ENCODE peak calls at places on chromosomes 3 and 15, in five cellular contexts. C, N, O, A and F are unnamed samples.

GRCh38 chr3:72887723-72888545 is at the start of gene GXYLT2:
- DNase-seq in N (no peak), O (peak; percentile 63), A (peak; percentile 71), C (peak; percentile 80), F (no peak)

GRCh38 chr15:68075764-68076385 is 21.8 kb downstream of the PIAS1 start:
- DNase-seq in C (no peak), O (no peak), N (no peak), A (no peak), F (no peak)

GRCh38 chr3:151379083-151379734 is 5.3 kb downstream of the P2RY12 start:
- DNase-seq in N (no peak), O (peak; percentile 16), C (no peak), A (no peak), F (no peak)

GRCh38 chr3:175591375-175591774 is 732.2 kb downstream of the NAALADL2 start:
- DNase-seq in O (no peak), C (no peak), N (no peak), A (no peak), F (no peak)

GRCh38 chr3:44120721-44121582 is 120.7 kb upstream of the TOPAZ1 start:
- DNase-seq in N (no peak), C (no peak), O (no peak), A (no peak), F (no peak)

GRCh38 chr3:187809979-187810568 is 64.8 kb upstream of the BCL6 start:
- DNase-seq in N (no peak), O (no peak), C (no peak), A (no peak), F (no peak)

GRCh38 chr3:130948929-130949328 is 55.0 kb downstream of the ATP2C1 start:
- DNase-seq in C (no peak), A (no peak), O (no peak), N (no peak), F (no peak)

GRCh38 chr15:57112178-57112577 is 193.7 kb downstream of the TCF12 start:
- DNase-seq in N (no peak), O (no peak), A (peak; percentile 43), C (no peak), F (no peak)

GRCh38 chr3:193292386-193292785 is 51.4 kb downstream of the PLAAT1 start:
- DNase-seq in A (no peak), N (no peak), O (no peak), C (no peak), F (no peak)

GRCh38 chr15:73700041-73700842 is 16.1 kb downstream of the CD276 start:
- DNase-seq in N (peak; percentile 73), C (peak; percentile 73), O (peak; percentile 65), A (peak; percentile 75), F (peak; percentile 63)

GRCh38 chr3:179074656-179075055 is 3.0 kb upstream of the ZMAT3 start:
- DNase-seq in A (no peak), N (peak; percentile 12), O (no peak), C (no peak), F (no peak)

GRCh38 chr3:18424862-18425640 is at the start of gene SATB1:
- DNase-seq in A (peak; percentile 34), N (peak; percentile 68), O (peak; percentile 87), C (peak; percentile 65), F (peak; percentile 77)

GRCh38 chr3:133937061-133937686 is 41.5 kb upstream of the RAB6B start:
- DNase-seq in A (no peak), O (no peak), N (no peak), C (no peak), F (no peak)

GRCh38 chr3:10783360-10784346 is 32.4 kb upstream of the SLC6A11 start:
- DNase-seq in C (no peak), N (peak; percentile 33), O (no peak), A (peak; percentile 22), F (no peak)

DNA sequence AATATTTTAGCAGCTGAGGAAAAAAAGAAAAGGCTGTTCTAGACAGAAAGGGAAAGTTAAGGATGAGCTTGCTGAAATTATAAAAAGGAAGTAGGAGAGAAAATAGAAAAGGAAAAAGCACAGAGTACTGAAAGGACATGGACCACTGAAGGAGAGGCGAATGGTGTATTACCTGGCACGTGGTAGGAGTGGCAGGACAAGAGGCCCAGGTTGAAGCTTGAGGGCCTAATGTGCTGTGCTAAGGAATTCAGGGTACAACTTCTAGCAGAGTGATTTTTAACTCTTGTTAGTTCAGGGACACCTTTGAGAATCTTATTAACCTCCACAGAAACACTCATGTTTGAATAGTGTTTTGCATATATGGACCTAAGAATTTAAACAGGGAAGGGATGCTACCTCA is 60.0 kb upstream of the CRTC3 start:
- DNase-seq in O (no peak), N (no peak), A (no peak), C (no peak), F (no peak)
- H3K27ac ChIP-seq in O (peak overlapping the region; percentile 41), N (no peak overlapping the region), A (no peak overlapping the region), C (peak overlapping the region; percentile 95), F (no peak overlapping the region)

GRCh38 chr15:28885289-28885629 is 515 bp upstream of the APBA2 start:
- DNase-seq in O (no peak), A (no peak), N (no peak), C (no peak), F (no peak)
- H3K4me3 ChIP-seq in O (peak overlapping the region; percentile 28), A (peak overlapping the region; percentile 86), N (peak overlapping the region; percentile 60), C (peak overlapping the region; percentile 72), F (peak overlapping the region; percentile 46)

GRCh38 chr3:37149246-37149645 is 25.1 kb downstream of the LRRFIP2 start:
- DNase-seq in O (peak; percentile 23), C (no peak), A (no peak), N (no peak), F (no peak)
- H3K27ac ChIP-seq in O (no peak overlapping the region), C (no peak overlapping the region), A (no peak overlapping the region), N (no peak overlapping the region), F (no peak overlapping the region)

DNA sequence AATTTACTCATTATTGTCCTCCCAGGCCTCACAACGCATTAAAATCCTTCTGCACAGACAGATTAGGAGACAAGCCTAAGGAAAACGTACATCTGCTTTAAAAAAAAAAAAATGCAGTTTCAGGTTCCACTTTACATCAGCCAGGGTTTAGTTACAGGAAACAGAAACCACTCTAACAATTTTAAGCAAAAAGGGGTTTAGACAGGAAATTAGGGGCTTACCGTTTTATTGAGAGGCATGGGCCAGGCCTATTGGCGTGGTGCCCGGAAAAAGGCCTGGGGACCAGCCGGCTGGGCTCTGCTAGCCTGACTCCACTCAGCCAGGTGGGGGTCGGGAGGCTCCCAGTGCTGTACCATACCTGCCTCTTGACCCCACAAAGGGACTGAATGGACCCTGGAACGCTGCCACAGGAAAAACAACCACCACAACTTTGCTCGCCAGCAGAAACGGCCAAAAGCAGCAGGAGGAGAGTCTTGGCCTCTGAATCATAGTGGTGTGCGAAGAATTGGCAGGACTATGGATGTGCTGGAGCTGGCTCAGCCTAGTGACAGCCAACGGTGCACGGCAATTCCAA is 124.3 kb downstream of the CHSY1 start:
- DNase-seq in O (peak; percentile 73), C (no peak), A (peak; percentile 98), N (peak; percentile 27), F (peak; percentile 60)
- H3K4me3 ChIP-seq in O (no peak overlapping the region), C (no peak overlapping the region), A (no peak overlapping the region), N (peak overlapping the region; percentile 12), F (peak overlapping the region; percentile 27)

DNA sequence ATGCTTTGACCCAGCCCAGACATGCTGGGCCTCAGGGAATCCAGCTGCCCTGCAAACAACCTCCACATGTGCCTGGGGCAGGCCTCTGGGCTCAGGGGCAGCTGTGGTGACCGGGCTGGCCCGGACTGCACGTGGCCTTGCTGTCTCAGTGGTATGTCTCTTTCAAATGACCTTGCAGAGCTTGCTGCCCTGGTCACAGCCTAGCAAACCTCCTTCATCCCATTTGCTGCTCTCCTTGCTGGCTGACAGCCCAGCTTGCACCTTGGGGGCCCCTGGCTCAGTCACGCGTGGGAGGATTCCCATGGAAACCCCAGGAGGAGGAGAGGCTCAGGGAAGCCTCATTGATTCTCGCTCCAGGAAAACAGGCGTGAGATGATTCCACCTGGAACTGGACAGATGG is 5.6 kb downstream of the SPSB4 start:
- DNase-seq in A (no peak), N (no peak), O (peak; percentile 25), C (no peak), F (no peak)
- H3K27ac ChIP-seq in A (no peak overlapping the region), N (no peak overlapping the region), O (no peak overlapping the region), C (no peak overlapping the region), F (no peak overlapping the region)

GRCh38 chr3:13891017-13891392 is 11.1 kb upstream of the WNT7A start:
- DNase-seq in A (no peak), C (no peak), N (no peak), O (no peak), F (no peak)
- H3K4me3 ChIP-seq in A (no peak overlapping the region), C (no peak overlapping the region), N (peak overlapping the region; percentile 15), O (no peak overlapping the region), F (peak overlapping the region; percentile 1)